ENCODE peak calls at places on chromosome 22, in nine cellular contexts. N is AG04450, Q is body of pancreas, D is A549, Y is cardiac muscle cell, G is lower lobe of right lung, I is ovary, E is GM23338, H is testis. P is an unnamed sample.
A peak's percentile ranks its signal among the peaks of the same experiment; 100 is the strongest.

GRCh38 chr22:23806837-23807236 is 20.1 kb downstream of the SMARCB1 start:
- DNase-seq in N (no peak), Q (no peak), D (no peak), Y (no peak), G (no peak), I (no peak), E (no peak), H (no peak), P (no peak)

GRCh38 chr22:22031183-22031560 is 48.6 kb upstream of the TOP3B start:
- DNase-seq in N (no peak), Q (no peak), D (no peak), Y (no peak), G (no peak), I (no peak), E (no peak), H (no peak), P (no peak)

GRCh38 chr22:24590596-24591173 is 2.2 kb downstream of the LRRC75B start:
- DNase-seq in N (no peak), Q (no peak), D (no peak), Y (no peak), G (no peak), I (peak; percentile 29), E (no peak), H (no peak), P (no peak)

GRCh38 chr22:32528316-32528715 is 53.7 kb downstream of the FBXO7 start:
- DNase-seq in N (no peak), Q (no peak), D (no peak), Y (no peak), G (no peak), I (no peak), E (no peak), H (no peak), P (no peak)

GRCh38 chr22:22552630-22553029 is 6.4 kb downstream of the PRAME start:
- DNase-seq in N (no peak), Q (no peak), D (no peak), Y (no peak), G (no peak), I (no peak), E (peak; percentile 69), H (no peak), P (no peak)

GRCh38 chr22:40183029-40183581 is 5.4 kb downstream of the TNRC6B start:
- DNase-seq in N (no peak), Q (no peak), D (no peak), Y (peak; percentile 77), G (no peak), I (no peak), E (no peak), H (no peak), P (no peak)

GRCh38 chr22:22397875-22398524 is 110.5 kb downstream of the ZNF280B start:
- DNase-seq in N (no peak), Q (no peak), D (no peak), Y (no peak), G (no peak), I (no peak), E (no peak), H (peak; percentile 34), P (no peak)

GRCh38 chr22:42924436-42924835 is 67.4 kb upstream of the ARFGAP3 start:
- DNase-seq in N (no peak), Q (no peak), D (no peak), Y (no peak), G (peak; percentile 28), I (peak; percentile 18), E (no peak), H (no peak), P (no peak)

GRCh38 chr22:44063462-44064371 is 39.6 kb downstream of the PARVB start:
- DNase-seq in N (no peak), Q (no peak), D (no peak), Y (no peak), G (no peak), I (no peak), E (no peak), H (no peak), P (no peak)

GRCh38 chr22:43734370-43735005 is 77.6 kb downstream of the EFCAB6 start:
- DNase-seq in N (no peak), Q (no peak), D (no peak), Y (no peak), G (no peak), I (no peak), E (no peak), H (no peak), P (no peak)

GRCh38 chr22:22939537-22940368 is 52.1 kb downstream of the IGLL5 start:
- DNase-seq in N (no peak), Q (no peak), D (no peak), Y (no peak), G (peak; percentile 23), I (no peak), E (no peak), H (no peak), P (no peak)

GRCh38 chr22:30025187-30025586 is 55.1 kb upstream of the HORMAD2 start:
- DNase-seq in N (no peak), Q (peak; percentile 65), D (no peak), Y (no peak), G (peak; percentile 68), I (no peak), E (peak; percentile 3), H (no peak), P (no peak)

GRCh38 chr22:35739642-35740041 is 22.0 kb downstream of the APOL5 start:
- DNase-seq in N (no peak), Q (no peak), D (no peak), Y (no peak), G (no peak), I (no peak), E (peak; percentile 50), H (no peak), P (no peak)

GRCh38 chr22:29621761-29622526 is 18.5 kb downstream of the NF2 start:
- DNase-seq in N (peak; percentile 86), Q (no peak), D (peak; percentile 69), Y (no peak), G (no peak), I (no peak), E (peak; percentile 40), H (no peak), P (peak; percentile 87)

GRCh38 chr22:35631597-35631996 is 14.5 kb upstream of the MB start:
- DNase-seq in N (no peak), Q (peak; percentile 47), D (peak; percentile 40), Y (peak; percentile 60), G (peak; percentile 64), I (peak; percentile 51), E (peak; percentile 92), H (peak; percentile 59), P (no peak)

GRCh38 chr22:48896766-48897637 is 930.7 kb downstream of the BRD1 start:
- DNase-seq in N (no peak), Q (no peak), D (no peak), Y (no peak), G (no peak), I (peak; percentile 29), E (no peak), H (no peak), P (no peak)
- H3K27ac ChIP-seq in N (no peak overlapping the region), Q (no peak overlapping the region), D (no peak overlapping the region), Y (no peak overlapping the region), G (no peak overlapping the region), I (no peak overlapping the region), E (no peak overlapping the region), H (no peak overlapping the region), P (no peak overlapping the region)

GRCh38 chr22:38069372-38070249 is 12.4 kb downstream of the PICK1 start:
- DNase-seq in N (peak; percentile 7), Q (no peak), D (no peak), Y (peak; percentile 84), G (no peak), I (no peak), E (peak; percentile 58), H (peak; percentile 55), P (no peak)
- H3K27ac ChIP-seq in N (no peak overlapping the region), Q (no peak overlapping the region), D (no peak overlapping the region), Y (peak overlapping the region; percentile 86), G (peak overlapping the region; percentile 43), I (peak overlapping the region; percentile 50), E (no peak overlapping the region), H (peak overlapping the region; percentile 86), P (no peak overlapping the region)

GRCh38 chr22:31341386-31342088 is 4.6 kb downstream of the PATZ1 start:
- DNase-seq in N (no peak), Q (no peak), D (no peak), Y (no peak), G (no peak), I (no peak), E (no peak), H (no peak), P (no peak)

GRCh38 chr22:31343235-31344191 is 2.6 kb downstream of the PATZ1 start:
- DNase-seq in N (no peak), Q (peak; percentile 95), D (no peak), Y (peak; percentile 69), G (peak; percentile 88), I (peak; percentile 69), E (peak; percentile 92), H (peak; percentile 29), P (no peak)

GRCh38 chr22:31340765-31341247 is 5.3 kb downstream of the PATZ1 start:
- DNase-seq in N (no peak), Q (no peak), D (no peak), Y (no peak), G (no peak), I (no peak), E (no peak), H (no peak), P (no peak)

GRCh38 chr22:31344369-31345330 is 1.5 kb downstream of the PATZ1 start:
- DNase-seq in N (no peak), Q (peak; percentile 67), D (no peak), Y (peak; percentile 5), G (peak; percentile 59), I (peak; percentile 69), E (peak; percentile 25), H (peak; percentile 67), P (no peak)

GRCh38 chr22:31342389-31343125 is 3.6 kb downstream of the PATZ1 start:
- DNase-seq in N (no peak), Q (peak; percentile 33), D (no peak), Y (no peak), G (no peak), I (no peak), E (peak; percentile 33), H (no peak), P (no peak)
- H3K27ac ChIP-seq in N (no peak overlapping the region), Q (peak overlapping the region; percentile 88), D (no peak overlapping the region), Y (no peak overlapping the region), G (peak overlapping the region; percentile 92), I (no peak overlapping the region), E (peak overlapping the region; percentile 96), H (no peak overlapping the region), P (no peak overlapping the region)

GRCh38 chr22:46679711-46680269 is 58.3 kb downstream of the CERK start:
- DNase-seq in N (no peak), Q (no peak), D (no peak), Y (no peak), G (no peak), I (no peak), E (no peak), H (no peak), P (no peak)

GRCh38 chr22:46678003-46678657 is 57.9 kb downstream of the GRAMD4 start:
- DNase-seq in N (no peak), Q (no peak), D (no peak), Y (no peak), G (no peak), I (no peak), E (no peak), H (no peak), P (no peak)

GRCh38 chr22:46681010-46681409 is 57.0 kb downstream of the CERK start:
- DNase-seq in N (no peak), Q (no peak), D (peak; percentile 36), Y (no peak), G (no peak), I (no peak), E (peak; percentile 38), H (no peak), P (no peak)

GRCh38 chr22:46677323-46678002 is 57.3 kb downstream of the GRAMD4 start:
- DNase-seq in N (no peak), Q (no peak), D (no peak), Y (no peak), G (no peak), I (no peak), E (no peak), H (no peak), P (no peak)

GRCh38 chr22:46678785-46679700 is 58.9 kb downstream of the GRAMD4 start:
- DNase-seq in N (peak; percentile 32), Q (no peak), D (no peak), Y (no peak), G (no peak), I (no peak), E (no peak), H (no peak), P (no peak)
- H3K27ac ChIP-seq in N (peak overlapping the region; percentile 21), Q (no peak overlapping the region), D (no peak overlapping the region), Y (no peak overlapping the region), G (no peak overlapping the region), I (no peak overlapping the region), E (no peak overlapping the region), H (no peak overlapping the region), P (no peak overlapping the region)